ENCODE peak calls at places on chromosomes 5 and 9, in eight cellular contexts. One of them, this sample, is unnamed.

GRCh38 chr5:133683646-133684290 is 71.4 kb upstream of the FSTL4 start:
- DNase-seq in GM10248: no peak
- DNase-seq in foreskin fibroblast: no peak
- DNase-seq in RCC 7860: no peak
- DNase-seq in activated CD4-positive, CD25-positive, alpha-beta regulatory T cell treated with anti-CD3 and anti-CD28 coated beads, Interleukin-2, amount 50 U/mL, for 72 hours: no peak
- DNase-seq in SHP77: no peak
- DNase-seq in fibroblast of mammary gland: no peak
- DNase-seq in sigmoid colon: peak; percentile 45
- DNase-seq in this sample: no peak

GRCh38 chr5:73856972-73857371 is 231.0 kb downstream of the ARHGEF28 start:
- DNase-seq in activated CD4-positive, CD25-positive, alpha-beta regulatory T cell treated with anti-CD3 and anti-CD28 coated beads, Interleukin-2, amount 50 U/mL, for 72 hours: no peak
- DNase-seq in fibroblast of mammary gland: no peak
- DNase-seq in foreskin fibroblast: no peak
- DNase-seq in RCC 7860: no peak
- DNase-seq in SHP77: no peak
- DNase-seq in sigmoid colon: no peak
- DNase-seq in GM10248: no peak
- DNase-seq in this sample: no peak

GRCh38 chr5:146329697-146330096 is 8.9 kb upstream of the POU4F3 start:
- DNase-seq in SHP77: no peak
- DNase-seq in sigmoid colon: no peak
- DNase-seq in fibroblast of mammary gland: no peak
- DNase-seq in RCC 7860: no peak
- DNase-seq in activated CD4-positive, CD25-positive, alpha-beta regulatory T cell treated with anti-CD3 and anti-CD28 coated beads, Interleukin-2, amount 50 U/mL, for 72 hours: no peak
- DNase-seq in foreskin fibroblast: no peak
- DNase-seq in GM10248: no peak
- DNase-seq in this sample: no peak

GRCh38 chr9:75464726-75465125 is 376.4 kb downstream of the OSTF1 start:
- DNase-seq in activated CD4-positive, CD25-positive, alpha-beta regulatory T cell treated with anti-CD3 and anti-CD28 coated beads, Interleukin-2, amount 50 U/mL, for 72 hours: no peak
- DNase-seq in fibroblast of mammary gland: no peak
- DNase-seq in foreskin fibroblast: no peak
- DNase-seq in GM10248: no peak
- DNase-seq in sigmoid colon: no peak
- DNase-seq in SHP77: no peak
- DNase-seq in RCC 7860: no peak
- DNase-seq in this sample: no peak

GRCh38 chr5:132655821-132656773 is 1.9 kb upstream of the IL13 start:
- DNase-seq in sigmoid colon: no peak
- DNase-seq in foreskin fibroblast: peak; percentile 67
- DNase-seq in fibroblast of mammary gland: peak; percentile 23
- DNase-seq in GM10248: peak; percentile 54
- DNase-seq in RCC 7860: no peak
- DNase-seq in SHP77: no peak
- DNase-seq in activated CD4-positive, CD25-positive, alpha-beta regulatory T cell treated with anti-CD3 and anti-CD28 coated beads, Interleukin-2, amount 50 U/mL, for 72 hours: peak; percentile 39
- DNase-seq in this sample: no peak

GRCh38 chr5:50922942-50923767 is 256.7 kb downstream of the PARP8 start:
- DNase-seq in RCC 7860: no peak
- DNase-seq in foreskin fibroblast: peak; percentile 1
- DNase-seq in sigmoid colon: no peak
- DNase-seq in SHP77: peak; percentile 3
- DNase-seq in fibroblast of mammary gland: no peak
- DNase-seq in GM10248: no peak
- DNase-seq in activated CD4-positive, CD25-positive, alpha-beta regulatory T cell treated with anti-CD3 and anti-CD28 coated beads, Interleukin-2, amount 50 U/mL, for 72 hours: no peak
- DNase-seq in this sample: no peak

GRCh38 chr9:123669355-123669754 is 260.6 kb downstream of the DENND1A start:
- DNase-seq in fibroblast of mammary gland: no peak
- DNase-seq in sigmoid colon: no peak
- DNase-seq in SHP77: no peak
- DNase-seq in RCC 7860: peak; percentile 80
- DNase-seq in foreskin fibroblast: no peak
- DNase-seq in GM10248: no peak
- DNase-seq in activated CD4-positive, CD25-positive, alpha-beta regulatory T cell treated with anti-CD3 and anti-CD28 coated beads, Interleukin-2, amount 50 U/mL, for 72 hours: no peak
- DNase-seq in this sample: peak; percentile 38

GRCh38 chr5:10220253-10220652 is 29.4 kb downstream of the ATPSCKMT start:
- DNase-seq in activated CD4-positive, CD25-positive, alpha-beta regulatory T cell treated with anti-CD3 and anti-CD28 coated beads, Interleukin-2, amount 50 U/mL, for 72 hours: no peak
- DNase-seq in RCC 7860: no peak
- DNase-seq in fibroblast of mammary gland: no peak
- DNase-seq in GM10248: no peak
- DNase-seq in foreskin fibroblast: peak; percentile 56
- DNase-seq in SHP77: no peak
- DNase-seq in sigmoid colon: no peak
- DNase-seq in this sample: no peak

GRCh38 chr9:110619831-110620230 is 40.3 kb upstream of the SVEP1 start:
- DNase-seq in SHP77: no peak
- DNase-seq in RCC 7860: no peak
- DNase-seq in activated CD4-positive, CD25-positive, alpha-beta regulatory T cell treated with anti-CD3 and anti-CD28 coated beads, Interleukin-2, amount 50 U/mL, for 72 hours: no peak
- DNase-seq in GM10248: no peak
- DNase-seq in fibroblast of mammary gland: peak; percentile 72
- DNase-seq in sigmoid colon: no peak
- DNase-seq in foreskin fibroblast: peak; percentile 72
- DNase-seq in this sample: no peak

GRCh38 chr9:83937861-83938455 is 16.7 kb upstream of the KIF27 start:
- DNase-seq in RCC 7860: peak; percentile 63
- DNase-seq in SHP77: peak; percentile 48
- DNase-seq in fibroblast of mammary gland: peak; percentile 72
- DNase-seq in GM10248: peak; percentile 51
- DNase-seq in sigmoid colon: no peak
- DNase-seq in foreskin fibroblast: peak; percentile 76
- DNase-seq in activated CD4-positive, CD25-positive, alpha-beta regulatory T cell treated with anti-CD3 and anti-CD28 coated beads, Interleukin-2, amount 50 U/mL, for 72 hours: no peak
- DNase-seq in this sample: peak; percentile 41

GRCh38 chr5:12837592-12837991 is 933.3 kb upstream of the CTNND2 start:
- DNase-seq in GM10248: no peak
- DNase-seq in foreskin fibroblast: no peak
- DNase-seq in sigmoid colon: no peak
- DNase-seq in RCC 7860: no peak
- DNase-seq in activated CD4-positive, CD25-positive, alpha-beta regulatory T cell treated with anti-CD3 and anti-CD28 coated beads, Interleukin-2, amount 50 U/mL, for 72 hours: no peak
- DNase-seq in SHP77: no peak
- DNase-seq in fibroblast of mammary gland: no peak
- DNase-seq in this sample: no peak

GRCh38 chr9:126671381-126671831 is 57.7 kb downstream of the LMX1B start:
- DNase-seq in RCC 7860: no peak
- DNase-seq in SHP77: peak; percentile 61
- DNase-seq in sigmoid colon: no peak
- DNase-seq in activated CD4-positive, CD25-positive, alpha-beta regulatory T cell treated with anti-CD3 and anti-CD28 coated beads, Interleukin-2, amount 50 U/mL, for 72 hours: no peak
- DNase-seq in foreskin fibroblast: peak; percentile 16
- DNase-seq in fibroblast of mammary gland: no peak
- DNase-seq in GM10248: no peak
- DNase-seq in this sample: peak; percentile 26

GRCh38 chr9:69472101-69472625 is 147.1 kb downstream of the ENTREP1 start:
- DNase-seq in sigmoid colon: no peak
- DNase-seq in GM10248: no peak
- DNase-seq in SHP77: no peak
- DNase-seq in RCC 7860: no peak
- DNase-seq in foreskin fibroblast: no peak
- DNase-seq in activated CD4-positive, CD25-positive, alpha-beta regulatory T cell treated with anti-CD3 and anti-CD28 coated beads, Interleukin-2, amount 50 U/mL, for 72 hours: no peak
- DNase-seq in fibroblast of mammary gland: no peak
- DNase-seq in this sample: no peak

This sample was measured in NCI-H510A treated with DMSO at 0.1 percent for 48 hours.